ENCODE peak calls at places on chromosomes 7 and 10, in nine cellular contexts. One of them, this sample, is unnamed.
A peak's percentile ranks its signal among the peaks of the same experiment; 100 is the strongest.

GRCh38 chr7:131600578-131600977 is 44.1 kb upstream of the PODXL start:
- DNase-seq in body of pancreas: no peak
- DNase-seq in CD4-positive, alpha-beta T cell: no peak
- DNase-seq in stomach: no peak
- DNase-seq in WERI-Rb-1: no peak
- DNase-seq in Panc1: no peak
- DNase-seq in H1: no peak
- DNase-seq in H7: no peak
- DNase-seq in MG63: no peak
- DNase-seq in this sample: no peak

GRCh38 chr10:23404461-23404980 is 34.4 kb upstream of the OTUD1 start:
- DNase-seq in Panc1: no peak
- DNase-seq in H7: no peak
- DNase-seq in MG63: no peak
- DNase-seq in body of pancreas: no peak
- DNase-seq in CD4-positive, alpha-beta T cell: no peak
- DNase-seq in stomach: no peak
- DNase-seq in H1: no peak
- DNase-seq in WERI-Rb-1: no peak
- DNase-seq in this sample: no peak

GRCh38 chr10:75400163-75400768 is 1.3 kb downstream of the ZNF503 start:
- DNase-seq in MG63: peak; percentile 58
- DNase-seq in WERI-Rb-1: no peak
- DNase-seq in H7: peak; percentile 80
- DNase-seq in body of pancreas: peak; percentile 63
- DNase-seq in Panc1: no peak
- DNase-seq in stomach: no peak
- DNase-seq in H1: no peak
- DNase-seq in CD4-positive, alpha-beta T cell: no peak
- DNase-seq in this sample: no peak

GRCh38 chr7:66348531-66348930 is 143.4 kb downstream of the TPST1 start:
- DNase-seq in body of pancreas: no peak
- DNase-seq in H1: no peak
- DNase-seq in stomach: no peak
- DNase-seq in H7: no peak
- DNase-seq in Panc1: no peak
- DNase-seq in CD4-positive, alpha-beta T cell: no peak
- DNase-seq in WERI-Rb-1: no peak
- DNase-seq in MG63: no peak
- DNase-seq in this sample: no peak

GRCh38 chr10:18312385-18313145 is 172.3 kb downstream of the CACNB2 start:
- DNase-seq in stomach: no peak
- DNase-seq in MG63: no peak
- DNase-seq in Panc1: no peak
- DNase-seq in H1: no peak
- DNase-seq in WERI-Rb-1: no peak
- DNase-seq in H7: peak; percentile 27
- DNase-seq in CD4-positive, alpha-beta T cell: no peak
- DNase-seq in body of pancreas: no peak
- DNase-seq in this sample: no peak

GRCh38 chr7:148732862-148733261 is 34.2 kb downstream of the CUL1 start:
- DNase-seq in CD4-positive, alpha-beta T cell: no peak
- DNase-seq in Panc1: no peak
- DNase-seq in WERI-Rb-1: no peak
- DNase-seq in H7: no peak
- DNase-seq in MG63: no peak
- DNase-seq in stomach: no peak
- DNase-seq in body of pancreas: no peak
- DNase-seq in H1: no peak
- DNase-seq in this sample: no peak

GRCh38 chr10:35388682-35389081 is 52.4 kb downstream of the CCNY start:
- DNase-seq in Panc1: no peak
- DNase-seq in body of pancreas: no peak
- DNase-seq in CD4-positive, alpha-beta T cell: no peak
- DNase-seq in MG63: no peak
- DNase-seq in WERI-Rb-1: peak; percentile 62
- DNase-seq in stomach: no peak
- DNase-seq in H7: no peak
- DNase-seq in H1: no peak
- DNase-seq in this sample: no peak

GRCh38 chr7:139618482-139619366 is 95.2 kb downstream of the CLEC2L start:
- DNase-seq in H1: no peak
- DNase-seq in CD4-positive, alpha-beta T cell: peak; percentile 35
- DNase-seq in H7: peak; percentile 67
- DNase-seq in MG63: peak; percentile 33
- DNase-seq in WERI-Rb-1: peak; percentile 38
- DNase-seq in Panc1: no peak
- DNase-seq in body of pancreas: peak; percentile 63
- DNase-seq in stomach: peak; percentile 57
- DNase-seq in this sample: no peak

GRCh38 chr7:11630355-11630754 is 201.6 kb downstream of the THSD7A start:
- DNase-seq in WERI-Rb-1: no peak
- DNase-seq in H1: no peak
- DNase-seq in CD4-positive, alpha-beta T cell: no peak
- DNase-seq in Panc1: no peak
- DNase-seq in stomach: no peak
- DNase-seq in MG63: no peak
- DNase-seq in body of pancreas: no peak
- DNase-seq in H7: no peak
- DNase-seq in this sample: no peak

GRCh38 chr10:132107947-132108877 is 42.5 kb downstream of the JAKMIP3 start:
- DNase-seq in WERI-Rb-1: no peak
- DNase-seq in body of pancreas: peak; percentile 2
- DNase-seq in MG63: no peak
- DNase-seq in CD4-positive, alpha-beta T cell: no peak
- DNase-seq in Panc1: no peak
- DNase-seq in H1: no peak
- DNase-seq in H7: no peak
- DNase-seq in stomach: peak; percentile 16
- DNase-seq in this sample: no peak

GRCh38 chr7:157690833-157691382 is 354.1 kb downstream of the DNAJB6 start:
- DNase-seq in Panc1: no peak
- DNase-seq in MG63: peak; percentile 78
- DNase-seq in H1: no peak
- DNase-seq in CD4-positive, alpha-beta T cell: no peak
- DNase-seq in body of pancreas: peak; percentile 60
- DNase-seq in WERI-Rb-1: peak; percentile 77
- DNase-seq in stomach: peak; percentile 48
- DNase-seq in H7: peak; percentile 97
- DNase-seq in this sample: peak; percentile 56

GRCh38 chr7:76359111-76359986 is 558 bp upstream of the YWHAG start:
- DNase-seq in stomach: peak; percentile 95
- DNase-seq in WERI-Rb-1: peak; percentile 98
- DNase-seq in CD4-positive, alpha-beta T cell: peak; percentile 93
- DNase-seq in Panc1: peak; percentile 97
- DNase-seq in H1: peak; percentile 93
- DNase-seq in body of pancreas: peak; percentile 99
- DNase-seq in H7: peak; percentile 98
- DNase-seq in MG63: peak; percentile 96
- DNase-seq in this sample: peak; percentile 98

DNA sequence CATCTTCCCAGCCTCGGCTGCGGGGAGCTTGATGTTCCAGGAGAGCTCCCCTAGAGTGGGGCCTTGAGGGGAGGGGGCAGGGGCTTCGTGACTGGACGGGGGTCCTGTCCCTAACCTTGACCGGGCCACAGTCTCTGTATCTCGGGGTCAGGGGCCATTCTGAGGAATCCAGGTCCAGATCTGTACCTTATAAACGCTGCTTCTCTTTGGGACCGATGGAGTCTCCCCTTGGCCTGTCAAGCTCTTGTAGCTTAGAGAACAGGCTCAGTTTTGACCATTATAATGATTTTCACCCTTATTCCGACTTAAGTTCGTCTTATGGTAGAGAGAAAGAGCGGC is 831 bp downstream of the ZKSCAN5 start:
- DNase-seq in MG63: no peak
- DNase-seq in CD4-positive, alpha-beta T cell: no peak
- DNase-seq in H1: no peak
- DNase-seq in body of pancreas: no peak
- DNase-seq in stomach: no peak
- DNase-seq in H7: no peak
- DNase-seq in Panc1: no peak
- DNase-seq in WERI-Rb-1: no peak
- DNase-seq in this sample: no peak
- H3K27me3 ChIP-seq in MG63: no peaks in the 10 kb centered on the region
- H3K27me3 ChIP-seq in CD4-positive, alpha-beta T cell: no peaks in the 10 kb centered on the region
- H3K27me3 ChIP-seq in H1: no peaks in the 10 kb centered on the region
- H3K27me3 ChIP-seq in body of pancreas: no peaks in the 10 kb centered on the region
- H3K27me3 ChIP-seq in stomach: no peaks in the 10 kb centered on the region
- H3K27me3 ChIP-seq in H7: no peaks in the 10 kb centered on the region
- H3K27me3 ChIP-seq in Panc1: no peaks in the 10 kb centered on the region
- H3K27me3 ChIP-seq in WERI-Rb-1: no peaks in the 10 kb centered on the region
- H3K27me3 ChIP-seq in this sample: no peaks in the 10 kb centered on the region

DNA sequence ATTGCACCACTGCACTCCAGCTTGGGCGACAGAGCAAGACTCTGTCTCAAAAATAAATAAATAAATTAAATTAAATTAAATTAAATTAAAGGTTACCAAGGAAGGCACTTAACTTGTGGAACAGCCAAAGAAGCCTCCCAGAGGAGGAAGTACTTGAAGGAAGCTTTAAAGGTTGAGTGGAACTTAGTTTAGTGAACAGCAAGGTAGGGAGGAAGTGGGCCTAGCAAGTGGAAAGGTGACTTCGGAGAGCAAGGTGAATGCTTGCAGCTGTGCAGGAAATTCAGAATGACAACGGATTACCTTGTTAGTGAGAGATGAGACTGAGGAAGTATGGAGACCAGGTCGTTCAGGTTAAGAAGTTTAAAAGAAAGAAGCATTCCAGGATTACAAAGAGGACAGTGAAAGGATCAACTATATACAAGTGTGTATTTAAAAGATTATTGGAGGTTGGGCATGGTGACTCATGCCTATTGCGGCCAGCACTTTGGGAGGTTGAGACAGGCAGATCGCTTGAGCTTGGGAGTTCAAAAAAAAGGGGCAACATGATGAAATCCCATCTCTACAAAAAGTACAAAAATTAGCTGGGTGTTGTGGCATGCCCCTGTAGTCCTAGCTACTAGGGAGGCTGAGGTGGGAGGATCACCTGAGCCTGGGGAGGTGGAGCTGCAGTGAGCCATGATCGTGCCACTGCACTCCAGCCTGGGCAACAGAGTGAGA is 12.8 kb upstream of the RPEL1 start:
- DNase-seq in Panc1: no peak
- DNase-seq in stomach: no peak
- DNase-seq in MG63: peak; percentile 59
- DNase-seq in WERI-Rb-1: peak; percentile 21
- DNase-seq in CD4-positive, alpha-beta T cell: no peak
- DNase-seq in H1: no peak
- DNase-seq in body of pancreas: no peak
- DNase-seq in H7: no peak
- DNase-seq in this sample: no peak
- H3K27me3 ChIP-seq in Panc1: no peaks in the 10 kb centered on the region
- H3K27me3 ChIP-seq in stomach: no peaks in the 10 kb centered on the region
- H3K27me3 ChIP-seq in MG63: no peaks in the 10 kb centered on the region
- H3K27me3 ChIP-seq in WERI-Rb-1: no peaks in the 10 kb centered on the region
- H3K27me3 ChIP-seq in CD4-positive, alpha-beta T cell: no peaks in the 10 kb centered on the region
- H3K27me3 ChIP-seq in H1: no peaks in the 10 kb centered on the region
- H3K27me3 ChIP-seq in body of pancreas: no peaks in the 10 kb centered on the region
- H3K27me3 ChIP-seq in H7: no peaks in the 10 kb centered on the region
- H3K27me3 ChIP-seq in this sample: no peaks in the 10 kb centered on the region

DNA sequence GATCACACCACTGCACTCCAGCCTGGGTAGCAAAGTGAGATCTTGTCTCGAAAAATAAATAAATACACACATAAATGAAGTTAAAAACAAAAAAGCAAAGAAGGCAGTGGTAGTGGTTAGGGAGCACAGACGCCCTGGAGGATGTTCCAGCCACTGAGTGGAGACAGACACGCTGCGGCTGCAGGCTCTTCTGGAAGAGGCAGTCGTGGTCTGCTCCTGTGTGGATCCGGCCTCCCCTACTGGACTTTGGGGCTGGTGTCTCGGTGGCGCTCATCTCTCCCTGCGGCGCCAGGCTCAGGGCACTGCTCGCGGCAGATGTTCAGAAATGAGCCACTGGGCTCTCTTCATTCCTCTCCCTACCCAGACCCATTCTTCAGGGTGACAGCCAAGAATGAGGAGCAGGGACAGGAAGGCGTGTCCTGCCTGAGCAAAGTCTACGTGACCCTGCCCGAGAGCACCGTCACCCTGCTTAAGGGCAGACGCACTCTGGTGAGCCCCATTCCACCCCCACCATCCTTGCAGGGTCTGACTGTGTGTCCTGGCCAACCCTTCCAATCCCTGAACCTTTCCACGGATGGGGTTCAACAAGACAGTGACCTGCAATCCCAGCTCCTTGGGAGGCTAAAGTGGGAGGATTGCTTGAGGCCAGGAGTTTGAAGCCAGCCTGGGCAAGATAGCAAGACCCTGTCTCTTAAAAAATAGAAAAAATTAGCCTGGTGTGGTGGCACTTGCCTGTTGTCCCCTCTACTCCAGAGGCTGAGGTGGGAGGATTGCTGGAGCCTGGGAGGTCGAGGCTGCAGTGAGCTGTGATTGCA is 26.2 kb downstream of the ZAN start:
- DNase-seq in WERI-Rb-1: no peak
- DNase-seq in CD4-positive, alpha-beta T cell: no peak
- DNase-seq in Panc1: no peak
- DNase-seq in MG63: no peak
- DNase-seq in stomach: no peak
- DNase-seq in body of pancreas: no peak
- DNase-seq in H7: peak; percentile 51
- DNase-seq in H1: no peak
- DNase-seq in this sample: no peak
- H3K27me3 ChIP-seq in WERI-Rb-1: peaks cover 89% of the 10 kb centered on the region
- H3K27me3 ChIP-seq in CD4-positive, alpha-beta T cell: no peaks in the 10 kb centered on the region
- H3K27me3 ChIP-seq in Panc1: no peaks in the 10 kb centered on the region
- H3K27me3 ChIP-seq in MG63: no peaks in the 10 kb centered on the region
- H3K27me3 ChIP-seq in stomach: no peaks in the 10 kb centered on the region
- H3K27me3 ChIP-seq in body of pancreas: no peaks in the 10 kb centered on the region
- H3K27me3 ChIP-seq in H7: no peaks in the 10 kb centered on the region
- H3K27me3 ChIP-seq in H1: no peaks in the 10 kb centered on the region
- H3K27me3 ChIP-seq in this sample: no peaks in the 10 kb centered on the region

GRCh38 chr7:127905491-127906330 is 125.5 kb downstream of the LRRC4 start:
- DNase-seq in stomach: no peak
- DNase-seq in Panc1: no peak
- DNase-seq in CD4-positive, alpha-beta T cell: no peak
- DNase-seq in H7: no peak
- DNase-seq in MG63: peak; percentile 17
- DNase-seq in body of pancreas: no peak
- DNase-seq in H1: no peak
- DNase-seq in WERI-Rb-1: no peak
- DNase-seq in this sample: no peak

GRCh38 chr7:127909424-127910152 is 121.6 kb downstream of the LRRC4 start:
- DNase-seq in MG63: no peak
- DNase-seq in Panc1: no peak
- DNase-seq in body of pancreas: no peak
- DNase-seq in stomach: no peak
- DNase-seq in WERI-Rb-1: no peak
- DNase-seq in H1: no peak
- DNase-seq in CD4-positive, alpha-beta T cell: no peak
- DNase-seq in H7: no peak
- DNase-seq in this sample: no peak

GRCh38 chr7:127907110-127907509 is 124.1 kb downstream of the LRRC4 start:
- DNase-seq in CD4-positive, alpha-beta T cell: no peak
- DNase-seq in Panc1: no peak
- DNase-seq in H7: no peak
- DNase-seq in body of pancreas: no peak
- DNase-seq in H1: no peak
- DNase-seq in MG63: no peak
- DNase-seq in WERI-Rb-1: no peak
- DNase-seq in stomach: no peak
- DNase-seq in this sample: no peak

GRCh38 chr7:127908430-127909258 is 122.6 kb downstream of the LRRC4 start:
- DNase-seq in MG63: no peak
- DNase-seq in CD4-positive, alpha-beta T cell: no peak
- DNase-seq in WERI-Rb-1: no peak
- DNase-seq in body of pancreas: no peak
- DNase-seq in stomach: no peak
- DNase-seq in Panc1: no peak
- DNase-seq in H1: no peak
- DNase-seq in H7: no peak
- DNase-seq in this sample: no peak

GRCh38 chr7:127907638-127908040 is 123.6 kb downstream of the LRRC4 start:
- DNase-seq in H7: no peak
- DNase-seq in CD4-positive, alpha-beta T cell: no peak
- DNase-seq in Panc1: no peak
- DNase-seq in H1: no peak
- DNase-seq in body of pancreas: no peak
- DNase-seq in MG63: no peak
- DNase-seq in stomach: no peak
- DNase-seq in WERI-Rb-1: no peak
- DNase-seq in this sample: no peak
- H3K27me3 ChIP-seq in H7: no peaks in the 10 kb centered on the region
- H3K27me3 ChIP-seq in CD4-positive, alpha-beta T cell: no peaks in the 10 kb centered on the region
- H3K27me3 ChIP-seq in Panc1: no peaks in the 10 kb centered on the region
- H3K27me3 ChIP-seq in H1: no peaks in the 10 kb centered on the region
- H3K27me3 ChIP-seq in body of pancreas: no peaks in the 10 kb centered on the region
- H3K27me3 ChIP-seq in MG63: no peaks in the 10 kb centered on the region
- H3K27me3 ChIP-seq in stomach: no peaks in the 10 kb centered on the region
- H3K27me3 ChIP-seq in WERI-Rb-1: no peaks in the 10 kb centered on the region
- H3K27me3 ChIP-seq in this sample: no peaks in the 10 kb centered on the region